ENCODE peak calls at places on chromosomes 13 and 19, in seven cellular contexts. H, C, S, P, N, B and A are unnamed samples.

GRCh38 chr13:26128676-26129075 is 76.9 kb upstream of the SHISA2 start:
- DNase-seq in H (no peak), C (no peak), S (no peak), P (no peak), N (no peak), B (no peak), A (no peak)

GRCh38 chr13:30346159-30346788 is 38.9 kb upstream of the KATNAL1 start:
- DNase-seq in H (peak), C (no peak), S (peak), P (no peak), N (no peak), B (no peak), A (no peak)

GRCh38 chr19:19463348-19464117 is 51.8 kb downstream of the TSSK6 start:
- DNase-seq in H (no peak), C (peak), S (no peak), P (no peak), N (no peak), B (no peak), A (no peak)

GRCh38 chr13:73531014-73531413 is 472.2 kb downstream of the KLF5 start:
- DNase-seq in H (no peak), C (no peak), S (no peak), P (no peak), N (no peak), B (no peak), A (no peak)

GRCh38 chr13:27289016-27289665 is 18.5 kb downstream of the RASL11A start:
- DNase-seq in H (no peak), C (no peak), S (no peak), P (peak), N (no peak), B (no peak), A (no peak)

GRCh38 chr13:113552786-113553540 is 31.6 kb upstream of the TFDP1 start:
- DNase-seq in H (no peak), C (no peak), S (no peak), P (peak), N (no peak), B (no peak), A (no peak)

GRCh38 chr19:18339703-18340102 is 695 bp upstream of the PGPEP1 start:
- DNase-seq in H (no peak), C (peak), S (no peak), P (peak), N (no peak), B (peak), A (peak)

GRCh38 chr13:26923824-26924605 is 163.4 kb upstream of the GPR12 start:
- DNase-seq in H (no peak), C (peak), S (no peak), P (no peak), N (no peak), B (no peak), A (no peak)

GRCh38 chr13:68888832-68889231 is 1218.8 kb upstream of the ATXN8OS start:
- DNase-seq in H (no peak), C (no peak), S (no peak), P (no peak), N (no peak), B (no peak), A (no peak)

GRCh38 chr19:45643927-45644771 is 5.0 kb upstream of the EML2 start:
- DNase-seq in H (no peak), C (no peak), S (no peak), P (no peak), N (no peak), B (no peak), A (no peak)

GRCh38 chr13:20714563-20715339 is 11.3 kb downstream of the IL17D start:
- DNase-seq in H (no peak), C (peak), S (no peak), P (no peak), N (no peak), B (no peak), A (no peak)

GRCh38 chr13:78875792-78876580 is 217.0 kb upstream of the OBI1 start:
- DNase-seq in H (peak), C (no peak), S (no peak), P (peak), N (no peak), B (peak), A (peak)

GRCh38 chr13:69580255-69580654 is 527.4 kb upstream of the ATXN8OS start:
- DNase-seq in H (no peak), C (no peak), S (no peak), P (no peak), N (no peak), B (peak), A (peak)

GRCh38 chr19:48325265-48325910 is at the start of gene EMP3:
- DNase-seq in H (peak), C (peak), S (peak), P (peak), N (peak), B (peak), A (peak)

GRCh38 chr19:55633866-55634265 is 6.9 kb upstream of the ZNF580 start:
- DNase-seq in H (no peak), C (no peak), S (no peak), P (no peak), N (no peak), B (no peak), A (no peak)

GRCh38 chr13:36131215-36131930 is at the start of gene DCLK1:
- DNase-seq in H (no peak), C (no peak), S (no peak), P (peak), N (no peak), B (peak), A (peak)

GRCh38 chr13:29886446-29886845 is 36.0 kb upstream of the UBL3 start:
- DNase-seq in H (no peak), C (no peak), S (no peak), P (no peak), N (no peak), B (no peak), A (no peak)

GRCh38 chr19:4745986-4746385 is 22.3 kb upstream of the DPP9 start:
- DNase-seq in H (no peak), C (no peak), S (no peak), P (no peak), N (no peak), B (no peak), A (no peak)

GRCh38 chr13:42345367-42345766 is 73.4 kb downstream of the AKAP11 start:
- DNase-seq in H (peak), C (no peak), S (no peak), P (no peak), N (no peak), B (no peak), A (no peak)

GRCh38 chr19:42653841-42654240 is 59.1 kb upstream of the CEACAM8 start:
- DNase-seq in H (no peak), C (no peak), S (no peak), P (no peak), N (no peak), B (no peak), A (peak)

GRCh38 chr19:4403005-4403761 is 743 bp downstream of the CHAF1A start:
- DNase-seq in H (no peak), C (no peak), S (no peak), P (peak), N (no peak), B (no peak), A (peak)